ENCODE peak calls at places on chromosomes 16 and 17, in five cellular contexts. P is heart right ventricle, N is Peyer's patch, K is SK-N-SH, S is ovary. G is an unnamed sample.

GRCh38 chr16:86609115-86609514 is 30.8 kb downstream of the FOXL1 start:
- DNase-seq in P (no peak), N (no peak), K (no peak), S (no peak), G (peak; percentile 86)

GRCh38 chr16:47970291-47970931 is 185.4 kb downstream of the ABCC12 start:
- DNase-seq in P (no peak), N (no peak), K (no peak), S (no peak), G (no peak)

GRCh38 chr17:30380106-30380420 is 1.3 kb downstream of the CPD start:
- DNase-seq in P (no peak), N (no peak), K (no peak), S (no peak), G (no peak)

GRCh38 chr16:87100306-87101058 is 216.7 kb downstream of the C16orf95 start:
- DNase-seq in P (no peak), N (no peak), K (no peak), S (no peak), G (no peak)

GRCh38 chr16:78292726-78293380 is 193.4 kb downstream of the WWOX start:
- DNase-seq in P (no peak), N (no peak), K (no peak), S (no peak), G (no peak)

GRCh38 chr17:75250009-75250471 is 11.4 kb downstream of the GGA3 start:
- DNase-seq in P (no peak), N (peak; percentile 58), K (no peak), S (no peak), G (no peak)

GRCh38 chr16:4989391-4990006 is 31.4 kb downstream of the SEC14L5 start:
- DNase-seq in P (no peak), N (no peak), K (no peak), S (no peak), G (no peak)

GRCh38 chr17:78541488-78542237 is 35.5 kb downstream of the DNAH17 start:
- DNase-seq in P (no peak), N (no peak), K (no peak), S (no peak), G (no peak)

GRCh38 chr17:14204084-14204483 is 32.6 kb downstream of the CDRT15 start:
- DNase-seq in P (no peak), N (no peak), K (no peak), S (no peak), G (no peak)

GRCh38 chr17:4048218-4048617 is 84.0 kb upstream of the ATP2A3 start:
- DNase-seq in P (no peak), N (no peak), K (no peak), S (no peak), G (no peak)

GRCh38 chr17:34720760-34721159 is 141.4 kb downstream of the TMEM132E start:
- DNase-seq in P (no peak), N (no peak), K (no peak), S (no peak), G (no peak)

GRCh38 chr16:58678716-58679115 is 5.9 kb downstream of the SLC38A7 start:
- DNase-seq in P (peak; percentile 46), N (no peak), K (no peak), S (no peak), G (no peak)

GRCh38 chr17:17990282-17990681 is 17.6 kb downstream of the DRC3 start:
- DNase-seq in P (no peak), N (no peak), K (no peak), S (no peak), G (no peak)

GRCh38 chr17:76333673-76334505 is 19.8 kb downstream of the PRPSAP1 start:
- DNase-seq in P (no peak), N (no peak), K (no peak), S (no peak), G (no peak)

GRCh38 chr17:76327689-76328088 is 19.6 kb upstream of the QRICH2 start:
- DNase-seq in P (no peak), N (no peak), K (no peak), S (no peak), G (no peak)

GRCh38 chr17:76331083-76331482 is 22.6 kb downstream of the PRPSAP1 start:
- DNase-seq in P (no peak), N (no peak), K (no peak), S (no peak), G (no peak)

GRCh38 chr17:76326306-76326705 is 18.2 kb upstream of the QRICH2 start:
- DNase-seq in P (no peak), N (no peak), K (no peak), S (no peak), G (no peak)

GRCh38 chr17:76329664-76330063 is 21.6 kb upstream of the QRICH2 start:
- DNase-seq in P (no peak), N (no peak), K (no peak), S (no peak), G (no peak)
- H3K36me3 ChIP-seq in P (no peaks in the 10 kb centered on the region), N (no peaks in the 10 kb centered on the region), K (peaks cover 27% of the 10 kb centered on the region), S (peaks cover 2% of the 10 kb centered on the region), G (peaks cover 3% of the 10 kb centered on the region)

GRCh38 chr17:37069087-37069486 is 120.3 kb downstream of the AATF start:
- DNase-seq in P (no peak), N (no peak), K (no peak), S (no peak), G (no peak)

GRCh38 chr17:37066322-37066905 is 117.7 kb downstream of the AATF start:
- DNase-seq in P (no peak), N (no peak), K (no peak), S (no peak), G (no peak)

GRCh38 chr17:37068266-37068665 is 119.5 kb downstream of the AATF start:
- DNase-seq in P (no peak), N (no peak), K (no peak), S (no peak), G (no peak)

GRCh38 chr17:37065486-37066321 is 117.0 kb downstream of the AATF start:
- DNase-seq in P (no peak), N (no peak), K (no peak), S (no peak), G (no peak)

GRCh38 chr17:37067555-37068111 is 118.9 kb downstream of the AATF start:
- DNase-seq in P (peak; percentile 22), N (no peak), K (peak; percentile 44), S (no peak), G (peak; percentile 26)
- TF ChIP-seq CTCF in P (no peak), N (peak; percentile 22), K (no peak), S (no peak), G (no peak)

GRCh38 chr16:1534021-1535020 is 855 bp downstream of the TMEM204 start:
- DNase-seq in P (peak; percentile 40), N (no peak), K (no peak), S (peak; percentile 60), G (no peak)
- H3K4me3 ChIP-seq in P (peak overlapping the region; percentile 92), N (peak overlapping the region; percentile 51), K (no peak overlapping the region), S (peak overlapping the region; percentile 41), G (peak overlapping the region; percentile 81)

DNA sequence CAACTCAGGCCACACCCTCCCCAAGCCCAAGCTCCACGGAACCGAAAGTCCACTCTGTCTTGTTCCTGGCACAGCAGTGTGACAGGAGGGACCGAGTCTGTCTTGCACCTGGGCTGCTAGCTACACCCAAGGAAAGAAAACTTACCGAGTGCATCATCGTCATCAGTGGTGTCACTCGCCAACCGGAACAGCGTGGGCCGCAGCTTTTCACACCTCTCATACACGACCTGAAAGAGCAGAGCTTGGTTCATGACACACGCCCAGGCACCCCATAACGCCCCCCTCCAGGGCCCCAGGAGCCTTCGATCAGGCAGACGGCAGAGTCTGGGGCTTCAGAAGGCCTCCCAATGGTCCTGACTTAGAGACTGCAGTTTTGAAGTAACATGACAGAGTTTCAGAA is 27.5 kb downstream of the GGA2 start:
- DNase-seq in P (no peak), N (no peak), K (no peak), S (no peak), G (no peak)
- H3K36me3 ChIP-seq in P (peaks cover 30% of the 10 kb centered on the region), N (no peaks in the 10 kb centered on the region), K (peaks cover 60% of the 10 kb centered on the region), S (no peaks in the 10 kb centered on the region), G (peaks cover 42% of the 10 kb centered on the region)

DNA sequence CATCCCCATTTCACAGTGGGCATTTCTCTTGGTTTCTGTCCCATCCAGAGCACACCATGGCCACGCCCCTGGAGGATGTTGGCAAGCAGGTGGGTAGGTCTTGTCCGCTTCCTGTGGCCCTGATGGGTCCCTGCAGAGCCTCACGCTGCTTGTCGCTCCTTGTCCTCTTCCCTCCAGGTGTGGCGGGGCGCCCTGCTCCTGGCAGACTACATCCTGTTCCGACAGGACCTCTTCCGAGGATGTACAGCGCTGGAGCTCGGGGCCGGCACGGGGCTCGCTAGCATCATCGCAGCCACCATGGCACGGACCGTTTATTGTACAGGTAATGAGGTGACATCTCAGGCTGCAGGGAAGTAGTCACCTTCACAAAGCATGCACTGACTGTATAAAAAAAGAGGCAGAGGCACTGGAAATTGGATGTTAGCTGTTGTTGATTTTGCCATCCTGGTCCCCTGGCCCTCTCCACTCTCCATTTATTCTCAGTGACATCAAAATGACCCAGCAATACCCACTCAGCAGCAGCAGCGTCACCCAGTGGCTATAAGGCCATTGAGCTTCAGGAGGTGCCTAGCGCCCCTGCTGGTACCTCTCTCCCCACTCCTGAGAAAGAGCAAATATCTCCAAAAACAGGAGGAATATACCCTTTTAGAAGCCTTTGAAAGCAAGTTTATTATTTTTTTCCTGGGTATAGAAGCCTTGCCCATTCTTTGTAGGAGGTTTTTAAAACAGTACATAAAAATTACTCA is 13.7 kb downstream of the METTL22 start:
- DNase-seq in P (no peak), N (no peak), K (peak; percentile 60), S (no peak), G (no peak)
- TF ChIP-seq CTCF in P (no peak), N (no peak), K (peak; percentile 70), S (no peak), G (peak; percentile 60)

DNA sequence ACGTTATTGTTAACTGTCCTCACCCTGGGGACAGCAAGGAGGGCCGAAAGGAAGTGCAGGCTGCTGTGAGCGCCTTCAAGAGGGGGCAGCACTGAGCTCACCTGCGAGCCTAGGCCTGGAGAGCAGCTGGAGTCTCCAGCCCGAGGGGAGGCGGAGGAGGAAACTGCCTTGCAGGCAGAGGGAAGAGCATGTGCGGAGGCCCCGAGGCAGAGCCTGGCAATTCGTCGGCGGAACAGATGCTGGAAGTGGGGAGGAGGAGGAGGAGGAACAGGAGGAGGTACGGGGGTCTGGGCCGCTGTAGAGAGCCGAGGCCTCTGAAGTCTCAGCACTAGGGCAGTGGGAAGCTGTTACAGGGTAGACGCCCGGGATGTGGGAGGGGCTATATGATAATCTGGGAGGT is 49.6 kb upstream of the PLCG2 start:
- DNase-seq in P (no peak), N (no peak), K (no peak), S (peak; percentile 43), G (no peak)
- H3K4me3 ChIP-seq in P (no peak overlapping the region), N (no peak overlapping the region), K (no peak overlapping the region), S (no peak overlapping the region), G (no peak overlapping the region)

GRCh38 chr16:89137666-89138512 is 33.7 kb upstream of the CDH15 start:
- DNase-seq in P (peak; percentile 2), N (no peak), K (no peak), S (no peak), G (no peak)
- H3K36me3 ChIP-seq in P (peaks cover 8% of the 10 kb centered on the region), N (no peaks in the 10 kb centered on the region), K (peaks cover 32% of the 10 kb centered on the region), S (no peaks in the 10 kb centered on the region), G (peaks cover 11% of the 10 kb centered on the region)